ENCODE peak calls at places on chromosome 3, in six cellular contexts. C is B cell; I is heart left ventricle; W is GM12891; B is central memory CD4-positive, alpha-beta T cell; K is lung microvascular endothelial cell. X is an unnamed sample.

GRCh38 chr3:58292866-58293265 is 13.2 kb upstream of the RPP14 start:
- DNase-seq in I (no peak), W (no peak), B (no peak), K (no peak), C (no peak), X (no peak)

GRCh38 chr3:168914662-168915061 is 748.9 kb downstream of the MECOM start:
- DNase-seq in C (no peak), K (peak), B (no peak), I (no peak), W (no peak), X (no peak)

GRCh38 chr3:123657578-123657977 is 72.7 kb upstream of the HACD2 start:
- DNase-seq in W (no peak), K (peak), B (no peak), C (no peak), I (no peak), X (no peak)

GRCh38 chr3:41131224-41131623 is 68.1 kb upstream of the CTNNB1 start:
- DNase-seq in B (no peak), K (no peak), C (no peak), W (no peak), I (no peak), X (no peak)

GRCh38 chr3:126313580-126314304 is 43.5 kb downstream of the KLF15 start:
- DNase-seq in W (no peak), K (no peak), I (no peak), B (no peak), C (no peak), X (no peak)

GRCh38 chr3:34882764-34883163 is 756.6 kb upstream of the ARPP21 start:
- DNase-seq in B (no peak), I (no peak), C (no peak), K (no peak), W (no peak), X (no peak)

GRCh38 chr3:56938545-56938944 is 121.9 kb upstream of the SPATA12 start:
- DNase-seq in K (no peak), B (no peak), W (no peak), I (no peak), C (no peak), X (no peak)

GRCh38 chr3:57967590-57967989 is 40.6 kb upstream of the FLNB start:
- DNase-seq in K (no peak), B (no peak), W (no peak), C (no peak), I (no peak), X (no peak)

GRCh38 chr3:10008588-10009344 is 17.5 kb upstream of the FANCD2 start:
- DNase-seq in K (peak), W (peak), I (peak), C (peak), B (peak), X (peak)

GRCh38 chr3:48851407-48851806 is 3.7 kb upstream of the PRKAR2A start:
- DNase-seq in I (no peak), B (no peak), C (no peak), K (no peak), W (no peak), X (no peak)

GRCh38 chr3:55416381-55416821 is 70.7 kb downstream of the WNT5A start:
- DNase-seq in I (no peak), K (no peak), C (no peak), W (no peak), B (no peak), X (no peak)

GRCh38 chr3:125695688-125696087 is 100.4 kb upstream of the OSBPL11 start:
- DNase-seq in I (no peak), C (no peak), K (no peak), W (no peak), B (no peak), X (no peak)

GRCh38 chr3:81492048-81492447 is 269.4 kb downstream of the GBE1 start:
- DNase-seq in I (no peak), B (no peak), W (no peak), K (no peak), C (no peak), X (no peak)

GRCh38 chr3:195441971-195442572 is 748 bp downstream of the ACAP2 start:
- DNase-seq in W (no peak), K (peak), I (peak), C (peak), B (peak), X (peak)

GRCh38 chr3:174321549-174321948 is 537.6 kb upstream of the NAALADL2 start:
- DNase-seq in C (no peak), B (no peak), W (no peak), I (no peak), K (no peak), X (no peak)

GRCh38 chr3:38137615-38138346 is 680 bp upstream of the MYD88 start:
- DNase-seq in C (peak), I (no peak), K (no peak), W (no peak), B (peak), X (peak)

GRCh38 chr3:53195602-53196574 is 34.9 kb downstream of the PRKCD start:
- DNase-seq in W (peak), C (peak), K (peak), I (peak), B (peak), X (peak)

GRCh38 chr3:129360224-129360623 is 68.2 kb downstream of the EFCAB12 start:
- DNase-seq in K (no peak), W (no peak), B (no peak), C (no peak), I (no peak), X (no peak)

GRCh38 chr3:177426151-177426904 is 229.0 kb upstream of the TBL1XR1 start:
- DNase-seq in C (no peak), K (no peak), B (no peak), W (no peak), I (no peak), X (no peak)

GRCh38 chr3:16357191-16357590 is 92.2 kb downstream of the OXNAD1 start:
- DNase-seq in W (no peak), K (no peak), B (no peak), C (no peak), I (no peak), X (no peak)

GRCh38 chr3:186598108-186598784 is 14.6 kb upstream of the AHSG start:
- DNase-seq in C (no peak), I (peak), B (no peak), W (no peak), K (no peak), X (no peak)

GRCh38 chr3:152021951-152022461 is 148.6 kb downstream of the SUCNR1 start:
- DNase-seq in W (no peak), C (no peak), I (no peak), B (no peak), K (peak), X (no peak)

GRCh38 chr3:112042842-112043280 is 8.3 kb downstream of the TMPRSS7 start:
- DNase-seq in B (no peak), I (no peak), W (no peak), K (peak), C (no peak), X (no peak)

GRCh38 chr3:41163399-41163798 is 35.9 kb upstream of the CTNNB1 start:
- DNase-seq in K (no peak), I (no peak), B (no peak), C (no peak), W (no peak), X (no peak)

GRCh38 chr3:170726976-170727661 is 141.2 kb upstream of the SLC7A14 start:
- DNase-seq in C (no peak), W (no peak), I (no peak), B (no peak), K (peak), X (no peak)

GRCh38 chr3:126558336-126559071 is at the start of gene C3orf22:
- DNase-seq in W (no peak), B (no peak), C (no peak), K (no peak), I (no peak), X (no peak)

GRCh38 chr3:22569570-22569969 is 633.6 kb upstream of the UBE2E2 start:
- DNase-seq in B (no peak), C (no peak), I (no peak), K (no peak), W (no peak), X (no peak)

GRCh38 chr3:169966951-169967915 is 626 bp downstream of the SEC62 start:
- DNase-seq in K (peak), I (peak), W (no peak), C (no peak), B (peak), X (peak)

GRCh38 chr3:186361246-186361611 is 805 bp downstream of the DGKG start:
- DNase-seq in C (peak), I (no peak), W (no peak), B (no peak), K (no peak), X (no peak)

GRCh38 chr3:89116486-89116885 is 9.1 kb downstream of the EPHA3 start:
- DNase-seq in W (no peak), C (no peak), B (no peak), I (no peak), K (no peak), X (no peak)

X was measured in T-helper 1 cell.